ENCODE peak calls at places on chromosomes 13 and 19, in four cellular contexts. T is ascending aorta, Y is neural progenitor cell, M is fibroblast of lung. E is an unnamed sample.
A peak's percentile ranks its signal among the peaks of the same experiment; 100 is the strongest.

GRCh38 chr19:49997709-49998108 is 27.5 kb downstream of the VRK3 start:
- DNase-seq in M (peak; percentile 11), Y (peak; percentile 60), T (no peak), E (no peak)

GRCh38 chr19:47427241-47428176 is 8.2 kb upstream of the MEIS3 start:
- DNase-seq in M (peak; percentile 45), T (no peak), Y (peak; percentile 87), E (peak; percentile 34)

GRCh38 chr19:14073925-14074838 is 1.6 kb downstream of the MISP3 start:
- DNase-seq in M (no peak), T (no peak), Y (no peak), E (no peak)

GRCh38 chr13:80469105-80469840 is 128.3 kb upstream of the SPRY2 start:
- DNase-seq in T (no peak), M (no peak), Y (no peak), E (no peak)

GRCh38 chr13:76837811-76838210 is 48.4 kb downstream of the KCTD12 start:
- DNase-seq in T (no peak), M (no peak), Y (no peak), E (no peak)

GRCh38 chr13:109297628-109298027 is 488.8 kb downstream of the IRS2 start:
- DNase-seq in Y (no peak), M (peak; percentile 89), T (no peak), E (no peak)

GRCh38 chr19:55095260-55096060 is 19.8 kb downstream of the EPS8L1 start:
- DNase-seq in M (no peak), Y (peak; percentile 48), T (no peak), E (no peak)

GRCh38 chr13:106566682-106567420 is 1.1 kb downstream of the ARGLU1 start:
- DNase-seq in M (peak; percentile 60), Y (peak; percentile 62), T (peak; percentile 19), E (peak; percentile 45)

GRCh38 chr13:50170447-50171037 is 155.3 kb downstream of the KCNRG start:
- DNase-seq in M (no peak), T (no peak), Y (no peak), E (no peak)

GRCh38 chr13:50617134-50617721 is 226.3 kb downstream of the DLEU7 start:
- DNase-seq in M (peak; percentile 84), Y (no peak), T (no peak), E (no peak)

GRCh38 chr19:6209233-6209632 is 70.5 kb downstream of the MLLT1 start:
- DNase-seq in Y (no peak), M (no peak), T (peak; percentile 1), E (no peak)

GRCh38 chr19:13795595-13796300 is 505 bp downstream of the ZSWIM4 start:
- DNase-seq in T (no peak), M (peak; percentile 46), Y (no peak), E (no peak)

GRCh38 chr13:29922281-29922821 is 71.9 kb upstream of the UBL3 start:
- DNase-seq in M (peak; percentile 66), Y (no peak), T (no peak), E (no peak)

GRCh38 chr19:14770136-14770535 is 8.2 kb downstream of the ADGRE2 start:
- DNase-seq in Y (no peak), M (no peak), T (no peak), E (peak; percentile 6)

GRCh38 chr13:114090476-114090875 is 41.9 kb downstream of the RASA3 start:
- DNase-seq in T (no peak), M (no peak), Y (no peak), E (peak; percentile 2)

GRCh38 chr19:19262190-19263057 is 10.7 kb downstream of the TM6SF2 start:
- DNase-seq in Y (peak; percentile 59), T (no peak), M (no peak), E (no peak)

GRCh38 chr19:15101479-15102082 is 5.6 kb upstream of the SYDE1 start:
- DNase-seq in Y (peak; percentile 45), M (peak; percentile 27), T (no peak), E (no peak)

GRCh38 chr13:50990540-50991506 is 81.2 kb downstream of the RNASEH2B start:
- DNase-seq in M (peak; percentile 73), Y (peak; percentile 49), T (no peak), E (no peak)

GRCh38 chr13:61779456-61779855 is 363.8 kb upstream of the PCDH20 start:
- DNase-seq in T (no peak), Y (peak; percentile 36), M (no peak), E (no peak)

GRCh38 chr13:106433066-106433465 is 102.4 kb downstream of the EFNB2 start:
- DNase-seq in Y (no peak), M (no peak), T (no peak), E (no peak)

GRCh38 chr19:16198363-16198636 is 589 bp downstream of the AP1M1 start:
- DNase-seq in M (no peak), Y (no peak), T (no peak), E (no peak)

GRCh38 chr13:44690376-44690775 is 114.2 kb upstream of the TSC22D1 start:
- DNase-seq in M (no peak), T (no peak), Y (no peak), E (no peak)

GRCh38 chr13:105074756-105075155 is 1460.7 kb downstream of the EFNB2 start:
- DNase-seq in T (no peak), M (no peak), Y (no peak), E (no peak)

GRCh38 chr13:31053098-31053497 is 108.6 kb downstream of the HSPH1 start:
- DNase-seq in Y (no peak), M (peak; percentile 59), T (no peak), E (peak; percentile 83)

GRCh38 chr13:31054632-31055031 is 107.1 kb downstream of the HSPH1 start:
- DNase-seq in M (no peak), T (no peak), Y (no peak), E (no peak)

GRCh38 chr13:31055589-31055988 is 106.1 kb downstream of the HSPH1 start:
- DNase-seq in Y (no peak), M (no peak), T (no peak), E (no peak)

GRCh38 chr13:31053896-31054295 is 107.8 kb downstream of the HSPH1 start:
- DNase-seq in M (no peak), Y (no peak), T (no peak), E (no peak)

DNA sequence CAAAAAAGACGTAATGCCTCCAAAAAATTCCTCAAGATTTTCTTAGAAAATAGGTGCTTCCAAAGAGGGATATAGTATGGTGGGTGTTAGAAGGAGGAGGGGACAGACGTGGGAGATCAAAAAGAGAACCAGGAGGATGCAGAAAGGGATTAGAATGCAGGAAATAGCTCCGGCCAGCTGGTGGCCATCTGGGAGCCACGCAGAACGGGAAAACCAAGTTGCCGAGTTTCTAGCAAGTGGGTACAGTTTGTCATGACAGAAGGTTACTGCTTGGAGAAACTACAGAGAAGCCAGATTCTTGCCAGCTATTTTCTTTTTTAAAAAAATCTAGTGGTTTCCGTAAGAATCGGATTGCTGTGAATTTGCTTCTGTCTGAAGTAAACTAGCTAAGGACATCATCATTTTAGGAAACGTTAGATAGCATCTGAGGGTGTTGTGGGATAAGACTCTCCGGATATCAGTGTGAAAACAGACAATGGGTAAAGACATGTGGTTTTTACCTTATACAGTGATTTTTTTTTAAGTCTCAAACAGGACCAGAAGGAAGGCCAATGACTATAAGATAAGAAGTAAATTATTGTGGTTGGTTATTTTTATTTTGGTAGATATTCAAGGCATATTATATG is 104.9 kb downstream of the HSPH1 start:
- DNase-seq in M (no peak), T (no peak), Y (no peak), E (no peak)
- TF ChIP-seq CTCF in M (peak; percentile 10), T (no peak), Y (no peak), E (no peak)

GRCh38 chr19:48933382-48933932 is at the start of gene DHDH:
- DNase-seq in M (peak; percentile 63), T (no peak), Y (peak; percentile 97), E (peak; percentile 74)
- H3K27ac ChIP-seq in M (no peak within 1 kb of the TSS), T (no peak within 1 kb of the TSS), Y (no peak within 1 kb of the TSS), E (peak within 1 kb of the TSS; percentile 35)

GRCh38 chr13:27041341-27041740 is 130.3 kb downstream of the USP12 start:
- DNase-seq in M (no peak), T (no peak), Y (no peak), E (no peak)

GRCh38 chr13:27040826-27041108 is 130.8 kb downstream of the USP12 start:
- DNase-seq in T (no peak), Y (no peak), M (no peak), E (no peak)

GRCh38 chr13:27044837-27045570 is 126.6 kb downstream of the USP12 start:
- DNase-seq in Y (no peak), T (no peak), M (no peak), E (no peak)

GRCh38 chr13:27039171-27039701 is 132.4 kb downstream of the USP12 start:
- DNase-seq in T (no peak), Y (no peak), M (no peak), E (no peak)

GRCh38 chr13:27043013-27043412 is 128.6 kb downstream of the USP12 start:
- DNase-seq in T (no peak), M (peak; percentile 97), Y (no peak), E (peak; percentile 31)
- TF ChIP-seq CTCF in T (no peak), M (no peak), Y (no peak), E (no peak)

GRCh38 chr13:99981115-99982020 is at the start of gene ZIC2:
- DNase-seq in M (peak; percentile 51), Y (peak; percentile 96), T (no peak), E (no peak)
- H3K27ac ChIP-seq in M (no peak within 1 kb of the TSS), Y (peak within 1 kb of the TSS; percentile 99), T (no peak within 1 kb of the TSS), E (no peak within 1 kb of the TSS)

DNA sequence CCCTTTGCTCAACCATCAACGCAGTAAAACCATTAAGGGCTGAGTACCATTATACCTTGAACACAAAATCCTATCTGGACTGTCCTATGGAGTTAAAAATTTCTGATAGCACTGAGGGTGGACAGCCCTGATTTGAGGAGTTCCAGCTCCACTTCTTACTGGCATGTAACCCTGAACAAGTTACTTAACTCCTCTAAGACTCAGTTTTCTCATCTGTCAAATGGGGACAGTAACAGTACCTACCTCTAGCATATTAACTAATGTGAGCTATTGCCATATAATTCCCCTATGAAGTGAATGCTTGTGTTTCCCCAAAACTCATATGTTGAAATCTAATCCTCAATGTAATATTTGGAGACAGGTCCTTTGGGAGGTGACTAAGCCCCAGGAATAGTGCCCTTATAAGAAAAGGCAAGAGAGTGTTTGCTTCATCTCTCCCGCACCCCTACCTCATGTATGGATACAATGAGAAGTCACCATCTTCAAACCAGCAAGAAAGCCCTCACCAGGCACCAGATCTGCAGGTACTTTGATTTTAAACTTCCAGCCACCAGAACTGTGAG is 61.9 kb upstream of the DOCK9 start:
- DNase-seq in M (no peak), T (no peak), Y (no peak), E (no peak)
- TF ChIP-seq CTCF in M (no peak), T (no peak), Y (no peak), E (no peak)

DNA sequence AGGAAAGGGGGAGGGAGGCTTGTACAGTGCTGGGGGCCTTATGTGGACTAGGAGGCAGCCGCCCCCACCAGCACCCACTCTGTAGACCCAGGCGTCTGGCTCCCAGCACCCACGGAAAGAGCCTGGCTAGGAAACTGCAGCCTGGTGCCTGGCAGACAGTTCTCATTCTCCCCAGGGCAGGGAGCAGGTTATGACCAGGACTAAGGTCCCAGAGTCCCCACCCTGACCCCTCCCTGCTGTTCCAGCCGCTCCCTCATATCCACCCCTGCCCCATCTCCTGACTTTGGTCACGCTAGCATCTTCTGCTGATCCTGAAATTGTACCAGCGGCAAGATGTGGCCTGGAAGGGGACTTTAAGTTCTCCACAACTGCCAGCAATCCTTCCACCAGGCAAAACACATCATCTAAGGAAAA is at the start of gene FXYD3:
- DNase-seq in M (no peak), Y (no peak), T (no peak), E (no peak)
- H3K27ac ChIP-seq in M (no peak within 1 kb of the TSS), Y (no peak within 1 kb of the TSS), T (no peak within 1 kb of the TSS), E (peak within 1 kb of the TSS; percentile 91)

DNA sequence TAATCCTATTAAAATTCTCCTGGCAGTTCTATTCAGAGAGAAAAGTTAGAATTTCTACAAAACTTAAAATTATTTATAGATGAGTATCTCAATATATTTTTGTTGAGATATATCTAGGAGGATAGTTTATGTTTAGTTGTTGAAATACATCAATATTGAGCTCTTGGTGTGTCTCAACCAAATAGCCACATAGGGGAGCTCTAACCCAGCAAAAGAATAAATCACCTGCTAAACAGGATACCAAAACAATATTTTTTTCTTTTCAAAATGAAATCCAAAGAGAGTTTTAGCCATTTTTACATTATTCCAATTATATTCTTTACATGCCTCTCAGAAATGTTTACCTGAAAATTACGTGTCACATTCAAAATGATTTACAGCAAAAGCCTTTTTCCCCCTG is 954.7 kb downstream of the SLITRK6 start:
- DNase-seq in T (no peak), Y (peak; percentile 27), M (peak; percentile 3), E (no peak)
- TF ChIP-seq CTCF in T (no peak), Y (peak; percentile 78), M (no peak), E (no peak)

E was measured in breast epithelium.